ENCODE peak calls at places on chromosomes 4 and X, in ten cellular contexts. K, B, Y, J, C, P, I, O, T and N are unnamed samples.

GRCh38 chr4:173420324-173420752 is 21.4 kb upstream of the SCRG1 start:
- DNase-seq in I (no peak), Y (no peak), C (peak; percentile 28), J (no peak), B (no peak), K (peak; percentile 10), P (no peak), O (no peak), T (no peak), N (peak; percentile 52)

GRCh38 chr4:82947498-82947897 is 47.0 kb downstream of the THAP9 start:
- DNase-seq in C (no peak), T (no peak), J (no peak), P (no peak), I (no peak), Y (no peak), B (no peak), O (no peak), K (no peak), N (no peak)

GRCh38 chr4:110152386-110152785 is 46.0 kb downstream of the ELOVL6 start:
- DNase-seq in B (no peak), O (no peak), K (no peak), P (no peak), T (no peak), I (no peak), Y (no peak), J (no peak), C (no peak), N (no peak)

GRCh38 chr4:57462843-57463242 is 352.7 kb upstream of the IGFBP7 start:
- DNase-seq in O (no peak), T (no peak), Y (no peak), C (no peak), J (no peak), B (no peak), P (no peak), K (no peak), I (no peak), N (no peak)

GRCh38 chrX:39477438-39478120 is 620.2 kb downstream of the BCOR start:
- DNase-seq in P (no peak), C (no peak), K (no peak), B (peak; percentile 53), T (no peak), Y (peak; percentile 22), O (peak; percentile 9), J (peak; percentile 57), I (no peak), N (no peak)

GRCh38 chrX:85112270-85112669 is 108.6 kb downstream of the APOOL start:
- DNase-seq in P (no peak), O (no peak), C (no peak), Y (peak; percentile 70), B (no peak), J (no peak), K (no peak), I (no peak), T (no peak), N (no peak)

GRCh38 chrX:74383611-74384010 is 37.7 kb upstream of the SLC16A2 start:
- DNase-seq in T (no peak), O (peak; percentile 18), P (no peak), B (peak; percentile 37), C (peak; percentile 59), I (peak; percentile 21), K (no peak), Y (peak; percentile 18), J (no peak), N (peak; percentile 61)

GRCh38 chrX:40434947-40435346 is 145.8 kb upstream of the ATP6AP2 start:
- DNase-seq in Y (no peak), T (no peak), J (no peak), K (no peak), B (peak; percentile 30), C (peak; percentile 1), I (no peak), P (no peak), O (no peak), N (peak; percentile 20)

GRCh38 chr4:86974481-86975050 is 39.8 kb downstream of the AFF1 start:
- DNase-seq in K (no peak), T (no peak), B (no peak), O (no peak), Y (no peak), J (no peak), P (no peak), C (no peak), I (no peak), N (peak; percentile 18)

GRCh38 chr4:86972997-86973396 is 38.2 kb downstream of the AFF1 start:
- DNase-seq in C (no peak), K (no peak), I (no peak), J (peak; percentile 67), B (peak; percentile 19), P (no peak), Y (peak; percentile 86), T (no peak), O (no peak), N (no peak)

GRCh38 chr4:86975927-86976326 is 41.1 kb downstream of the AFF1 start:
- DNase-seq in C (no peak), I (no peak), Y (peak; percentile 49), J (no peak), O (no peak), T (no peak), B (no peak), P (no peak), K (no peak), N (no peak)

GRCh38 chr4:86971355-86971683 is 36.5 kb downstream of the AFF1 start:
- DNase-seq in I (no peak), T (no peak), C (no peak), B (no peak), O (no peak), P (no peak), J (no peak), Y (no peak), K (no peak), N (no peak)

DNA sequence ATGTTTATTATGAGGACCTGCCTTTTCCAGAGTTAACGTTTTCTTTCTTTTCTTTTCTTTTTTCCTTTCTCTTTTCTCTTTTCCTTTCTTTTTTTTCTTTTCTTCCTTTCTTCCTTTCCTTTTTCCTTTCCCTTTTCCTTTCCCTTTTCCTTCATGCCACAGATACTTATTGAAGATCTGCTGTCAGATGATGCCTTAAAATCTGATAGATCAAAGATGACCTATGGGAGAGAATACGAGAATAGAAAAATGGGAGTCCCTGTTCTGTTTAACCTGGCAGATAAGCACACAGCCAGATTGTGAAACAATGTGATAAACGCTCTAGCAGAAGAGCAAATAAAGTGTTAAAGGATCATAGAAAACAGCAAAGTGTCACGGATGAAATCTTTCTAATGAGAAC is 38.9 kb downstream of the AFF1 start:
- DNase-seq in B (no peak), J (no peak), O (no peak), C (no peak), P (no peak), T (no peak), Y (no peak), K (no peak), I (no peak), N (no peak)
- H3K4me1 ChIP-seq in B (peaks cover 31% of the 10 kb centered on the region), J (peaks cover 56% of the 10 kb centered on the region), O (peaks cover 4% of the 10 kb centered on the region), C (peaks cover 3% of the 10 kb centered on the region), P (peaks cover 15% of the 10 kb centered on the region), T (peaks cover 68% of the 10 kb centered on the region), Y (peaks cover 18% of the 10 kb centered on the region), K (peaks cover 5% of the 10 kb centered on the region), I (no peaks in the 10 kb centered on the region), N (peaks cover 13% of the 10 kb centered on the region)

GRCh38 chr4:182917182-182918043 is at the start of gene DCTD:
- DNase-seq in T (no peak), B (peak; percentile 84), J (peak; percentile 88), P (peak; percentile 70), I (peak; percentile 76), O (peak; percentile 33), K (no peak), C (peak; percentile 65), Y (peak; percentile 79), N (peak; percentile 86)

GRCh38 chr4:182913621-182914020 is 3.6 kb downstream of the DCTD start:
- DNase-seq in T (no peak), Y (no peak), O (no peak), P (no peak), B (no peak), C (no peak), K (no peak), I (no peak), J (no peak), N (no peak)

GRCh38 chr4:182916483-182917181 is 554 bp downstream of the DCTD start:
- DNase-seq in J (peak; percentile 78), P (no peak), Y (peak; percentile 47), T (no peak), C (peak; percentile 79), K (no peak), B (peak; percentile 52), O (no peak), I (peak; percentile 62), N (peak; percentile 90)

GRCh38 chr4:182913036-182913435 is 4.2 kb downstream of the DCTD start:
- DNase-seq in C (no peak), P (no peak), Y (no peak), I (no peak), K (no peak), T (no peak), B (no peak), J (no peak), O (no peak), N (no peak)

DNA sequence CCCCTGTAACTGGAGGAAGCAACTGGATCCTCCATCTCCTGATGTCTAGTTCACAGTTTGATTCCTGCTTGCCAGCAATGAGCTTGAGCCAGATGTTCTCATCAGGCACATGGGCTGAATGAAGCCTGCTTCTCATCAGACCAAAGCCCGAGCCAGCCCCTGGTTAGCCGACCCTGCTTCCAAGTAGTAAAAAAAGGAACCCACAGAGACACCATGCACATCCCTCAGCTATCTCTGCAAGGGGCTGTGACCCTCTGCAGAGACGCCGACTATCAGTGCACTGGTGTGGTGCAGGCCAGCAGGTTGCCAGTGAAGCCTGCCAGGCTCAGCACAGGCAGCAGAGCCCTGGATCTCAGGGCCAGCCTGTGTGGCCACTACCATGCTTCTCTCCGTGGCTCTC is 2.8 kb downstream of the DCTD start:
- DNase-seq in T (no peak), K (no peak), O (no peak), P (no peak), B (no peak), I (no peak), Y (no peak), J (no peak), C (no peak), N (no peak)
- H3K4me1 ChIP-seq in T (peaks cover 16% of the 10 kb centered on the region), K (no peaks in the 10 kb centered on the region), O (peaks cover 5% of the 10 kb centered on the region), P (peaks cover 35% of the 10 kb centered on the region), B (no peaks in the 10 kb centered on the region), I (no peaks in the 10 kb centered on the region), Y (no peaks in the 10 kb centered on the region), J (peaks cover 18% of the 10 kb centered on the region), C (peaks cover 16% of the 10 kb centered on the region), N (peaks cover 17% of the 10 kb centered on the region)

DNA sequence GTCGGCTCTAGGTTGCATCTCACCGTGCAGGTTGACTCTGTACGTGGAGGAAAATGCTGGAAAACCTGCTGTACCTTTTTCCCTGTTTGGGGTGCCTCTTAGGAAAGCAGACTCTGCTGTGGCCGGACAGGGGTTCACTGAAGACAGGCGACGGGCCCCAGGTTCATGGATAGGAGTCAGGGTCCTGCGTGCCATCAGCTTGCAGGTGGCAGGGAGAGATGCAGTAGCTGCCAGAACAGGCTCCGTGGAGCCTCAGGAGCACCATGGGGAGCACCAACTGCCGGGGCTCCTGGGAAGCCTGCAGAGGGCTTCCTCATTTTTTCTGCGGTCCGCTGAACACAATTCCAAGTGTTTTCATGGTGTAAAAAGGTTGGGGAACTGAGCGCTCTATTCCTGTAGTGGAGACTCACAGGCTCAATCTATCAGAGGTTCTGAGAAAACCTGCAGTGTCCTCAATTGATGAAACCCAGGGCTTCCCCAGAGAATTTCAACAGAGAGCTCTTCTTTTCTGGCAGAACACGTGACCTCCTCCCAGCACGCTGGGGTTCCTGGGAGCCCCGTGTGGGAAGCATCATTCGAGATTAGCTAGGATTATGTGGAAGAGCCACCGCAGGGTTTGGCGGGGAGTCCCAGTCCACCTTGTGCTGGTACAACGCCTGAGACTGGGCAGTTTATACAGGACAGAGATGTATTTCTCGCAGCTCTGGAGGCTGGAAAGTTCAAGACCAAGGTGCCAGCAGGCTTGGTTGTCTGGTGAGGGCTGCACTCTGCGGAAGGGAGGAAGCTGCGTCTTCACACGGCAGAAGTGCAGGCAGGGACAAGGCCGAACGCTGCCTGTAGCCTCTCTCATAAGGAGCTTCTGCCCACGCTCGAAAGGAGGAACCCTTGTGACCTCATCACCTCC is 1.6 kb downstream of the HTRA3 start:
- DNase-seq in B (no peak), O (no peak), K (no peak), J (no peak), I (no peak), T (no peak), P (no peak), Y (no peak), C (no peak), N (peak; percentile 31)
- H3K4me1 ChIP-seq in B (peaks cover 19% of the 10 kb centered on the region), O (peaks cover 3% of the 10 kb centered on the region), K (no peaks in the 10 kb centered on the region), J (peaks cover 63% of the 10 kb centered on the region), I (peaks cover 12% of the 10 kb centered on the region), T (peaks cover 49% of the 10 kb centered on the region), P (no peaks in the 10 kb centered on the region), Y (no peaks in the 10 kb centered on the region), C (peaks cover 18% of the 10 kb centered on the region), N (peaks cover 13% of the 10 kb centered on the region)

DNA sequence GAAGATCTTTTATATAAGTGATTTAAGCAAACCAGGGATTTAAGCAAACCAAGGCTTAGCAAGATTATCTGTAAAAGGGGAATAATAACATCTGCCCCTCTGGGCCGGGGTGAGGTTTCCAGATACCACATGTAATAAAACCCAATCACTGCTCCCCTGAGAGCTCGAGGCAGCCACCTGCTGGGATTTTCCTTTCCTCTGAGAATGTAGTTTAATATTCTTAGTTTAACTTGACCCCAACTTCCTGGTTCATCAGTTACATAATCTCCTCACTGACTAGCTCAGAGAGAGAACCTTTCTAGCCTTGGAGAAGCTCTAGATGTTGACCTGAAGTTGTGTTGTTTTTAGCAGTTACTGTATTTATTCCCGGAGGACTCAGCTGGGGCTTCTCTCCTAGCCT is 322.4 kb downstream of the ARHGAP10 start:
- DNase-seq in P (no peak), I (no peak), O (no peak), J (no peak), C (no peak), K (no peak), Y (peak; percentile 33), B (no peak), T (no peak), N (no peak)
- H3K4me1 ChIP-seq in P (peaks cover 66% of the 10 kb centered on the region), I (no peaks in the 10 kb centered on the region), O (no peaks in the 10 kb centered on the region), J (peaks cover 13% of the 10 kb centered on the region), C (peaks cover 6% of the 10 kb centered on the region), K (no peaks in the 10 kb centered on the region), Y (peaks cover 4% of the 10 kb centered on the region), B (no peaks in the 10 kb centered on the region), T (peaks cover 13% of the 10 kb centered on the region), N (peaks cover 6% of the 10 kb centered on the region)